ENCODE peak calls at places on chromosomes 7 and 10, in ten cellular contexts. Q, S, V, M, H, Z, K, N, F and Y are unnamed samples.
A peak's percentile ranks its signal among the peaks of the same experiment; 100 is the strongest.

GRCh38 chr10:70000262-70000661 is 52.4 kb upstream of the MACROH2A2 start:
- DNase-seq in H (no peak), N (no peak), M (no peak), V (no peak), Z (no peak), S (no peak), K (no peak), F (no peak), Q (no peak), Y (no peak)

GRCh38 chr10:34181545-34182300 is 633.4 kb downstream of the PARD3 start:
- DNase-seq in N (no peak), S (no peak), Z (no peak), Q (no peak), H (no peak), F (no peak), K (no peak), V (no peak), M (no peak), Y (peak; percentile 50)

GRCh38 chr10:122267849-122268737 is 3.0 kb upstream of the BTBD16 start:
- DNase-seq in Q (peak; percentile 73), V (no peak), H (peak; percentile 74), Z (peak; percentile 76), F (peak; percentile 78), M (peak; percentile 55), S (peak; percentile 61), N (peak; percentile 40), K (no peak), Y (peak; percentile 43)

GRCh38 chr10:132458071-132458594 is 61.1 kb downstream of the PWWP2B start:
- DNase-seq in M (no peak), H (no peak), Q (no peak), Z (no peak), S (no peak), N (no peak), F (no peak), K (no peak), V (peak; percentile 7), Y (no peak)

GRCh38 chr7:135747366-135747765 is 1.2 kb downstream of the FAM180A start:
- DNase-seq in M (no peak), K (no peak), Q (no peak), H (no peak), F (no peak), N (no peak), Z (no peak), S (no peak), V (no peak), Y (no peak)

GRCh38 chr7:28358423-28358868 is 53.9 kb upstream of the CREB5 start:
- DNase-seq in M (no peak), F (peak; percentile 80), Z (peak; percentile 31), N (no peak), S (peak; percentile 41), V (no peak), H (no peak), K (no peak), Q (no peak), Y (no peak)

GRCh38 chr7:16697507-16698199 is 51.7 kb downstream of the BZW2 start:
- DNase-seq in Q (no peak), V (no peak), N (no peak), M (no peak), F (no peak), H (no peak), Z (no peak), K (no peak), S (no peak), Y (no peak)

GRCh38 chr7:119320316-119320715 is 952.7 kb upstream of the KCND2 start:
- DNase-seq in N (no peak), Z (no peak), S (no peak), Q (no peak), M (no peak), H (no peak), K (no peak), V (no peak), F (no peak), Y (no peak)

GRCh38 chr10:32960022-32960421 is 2.0 kb upstream of the ITGB1 start:
- DNase-seq in S (no peak), M (no peak), Z (no peak), V (no peak), N (no peak), K (no peak), H (no peak), F (no peak), Q (no peak), Y (no peak)

GRCh38 chr10:98460837-98461499 is 14.2 kb upstream of the HPS1 start:
- DNase-seq in K (no peak), M (no peak), F (peak; percentile 90), Z (peak; percentile 66), Q (no peak), S (peak; percentile 51), N (no peak), V (no peak), H (no peak), Y (no peak)

GRCh38 chr10:103701380-103702222 is 153.8 kb downstream of the SH3PXD2A start:
- DNase-seq in Z (no peak), F (no peak), M (no peak), S (no peak), K (no peak), Q (no peak), N (no peak), V (no peak), H (no peak), Y (no peak)

GRCh38 chr10:103698266-103698665 is 157.1 kb downstream of the SH3PXD2A start:
- DNase-seq in M (no peak), V (no peak), K (no peak), Q (no peak), H (no peak), N (no peak), S (no peak), F (no peak), Z (no peak), Y (no peak)

GRCh38 chr10:103700436-103700715 is 155.0 kb downstream of the SH3PXD2A start:
- DNase-seq in F (no peak), H (no peak), Q (no peak), K (no peak), N (no peak), M (no peak), V (no peak), Z (no peak), S (no peak), Y (no peak)

GRCh38 chr10:103697787-103698186 is 157.6 kb downstream of the SH3PXD2A start:
- DNase-seq in K (no peak), H (no peak), Q (no peak), M (no peak), Z (no peak), V (no peak), N (no peak), F (no peak), S (no peak), Y (no peak)

DNA sequence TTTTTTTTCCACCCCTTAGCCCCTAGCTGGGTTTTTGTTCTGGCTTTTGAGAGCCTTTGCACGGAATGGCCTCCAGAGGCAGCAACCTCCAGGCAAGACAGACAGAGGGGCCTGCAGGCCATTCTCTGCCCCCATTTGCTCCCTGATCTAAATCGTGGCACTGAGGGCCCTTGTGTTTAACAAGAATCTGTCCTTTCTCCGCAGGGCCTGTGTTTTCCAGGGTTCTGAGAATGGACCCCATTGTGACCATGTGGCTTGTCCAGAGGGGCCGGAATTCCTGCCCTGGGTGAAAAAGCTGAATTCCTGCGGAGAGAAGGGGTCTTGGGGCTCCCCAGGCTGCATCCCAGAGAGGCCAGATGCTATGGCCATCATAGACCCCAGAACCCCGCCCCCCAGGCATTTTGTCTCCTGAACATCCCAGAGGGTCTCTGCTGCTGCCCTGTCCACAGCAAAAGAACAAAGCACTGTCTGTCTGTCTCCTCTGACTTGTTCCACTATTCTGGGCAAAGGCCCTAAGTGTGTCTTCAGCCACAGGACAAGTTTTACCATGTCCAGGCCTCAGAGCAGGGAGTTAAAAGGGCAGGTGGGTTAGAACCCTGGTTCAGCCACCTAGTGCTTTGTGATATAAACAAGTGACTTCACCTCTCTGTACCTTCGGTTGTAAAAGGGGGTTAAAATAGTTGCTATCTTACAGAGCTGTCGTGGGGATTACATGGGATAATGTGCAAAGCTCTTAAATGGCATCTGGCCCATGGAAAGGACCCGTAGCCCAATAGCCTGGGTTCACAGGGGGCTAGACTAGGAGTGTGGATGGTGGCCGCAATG is 155.6 kb downstream of the SH3PXD2A start:
- DNase-seq in F (no peak), S (no peak), Z (no peak), Q (no peak), K (no peak), H (peak; percentile 50), M (no peak), V (no peak), N (no peak), Y (no peak)
- TF ChIP-seq CTCF in F (no peak), S (no peak), Z (no peak), Q (no peak), K (no peak), H (peak; percentile 49), M (no peak), V (no peak), N (no peak), Y (no peak)

DNA sequence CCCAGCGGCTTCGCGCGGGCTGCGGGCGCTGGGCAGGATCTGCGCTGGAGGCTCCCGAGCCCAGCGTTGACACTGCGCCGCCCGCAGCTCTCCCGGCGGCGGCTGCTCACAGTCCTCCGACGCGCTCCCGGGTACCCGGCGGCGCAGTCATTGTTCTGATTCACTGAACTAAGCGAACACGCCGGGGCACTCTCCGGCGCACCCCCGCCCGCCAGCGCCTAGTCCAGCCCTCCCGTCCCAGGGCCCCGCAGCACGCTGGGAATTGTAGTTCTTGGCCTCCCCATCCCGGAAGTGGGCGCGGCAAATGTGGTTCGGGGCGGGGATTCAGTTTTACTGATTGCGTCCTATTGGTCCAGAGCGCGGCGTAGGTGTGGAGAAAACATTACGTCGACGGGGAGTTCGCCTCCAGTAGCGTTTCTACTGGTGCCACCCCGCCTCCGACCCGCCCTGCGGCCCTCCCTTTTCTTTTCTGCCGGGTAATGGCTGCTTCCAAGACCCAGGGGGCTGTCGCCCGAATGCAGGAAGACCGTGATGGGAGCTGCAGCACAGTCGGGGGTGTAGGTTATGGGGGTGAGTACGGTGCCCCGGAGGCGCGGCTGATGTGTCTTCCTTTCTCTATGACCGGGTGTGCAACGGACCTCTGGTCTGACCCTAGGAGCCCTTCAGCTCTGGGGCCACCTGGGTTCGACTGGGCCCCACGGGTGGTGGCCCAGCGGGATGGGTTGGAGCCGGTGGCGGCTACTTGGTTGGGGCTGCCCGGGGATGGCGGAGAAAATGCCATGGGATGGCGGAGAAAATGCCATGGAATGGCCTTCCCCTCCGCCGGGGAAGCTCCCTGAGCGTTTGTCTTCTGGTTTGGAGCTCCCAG is at the start of the genes DOCK4 and ZNF277:
- DNase-seq in K (peak; percentile 99), S (peak; percentile 97), M (peak; percentile 99), H (peak; percentile 99), Z (peak; percentile 96), V (peak; percentile 98), Q (peak; percentile 99), F (peak; percentile 98), N (peak; percentile 99), Y (peak; percentile 99)
- TF ChIP-seq CTCF in K (no peak), S (no peak), M (no peak), H (no peak), Z (no peak), V (no peak), Q (no peak), F (no peak), N (no peak), Y (no peak)

GRCh38 chr10:119178371-119179119 is at the start of gene PRDX3:
- DNase-seq in N (peak; percentile 96), V (peak; percentile 87), F (peak; percentile 90), Q (peak; percentile 95), Z (peak; percentile 79), M (peak; percentile 95), H (peak; percentile 95), S (peak; percentile 94), K (peak; percentile 92), Y (peak; percentile 94)
- TF ChIP-seq CTCF in N (peak; percentile 16), V (peak; percentile 19), F (no peak), Q (no peak), Z (no peak), M (no peak), H (no peak), S (no peak), K (no peak), Y (no peak)

GRCh38 chr10:45564303-45564959 is 108.1 kb downstream of the ZFAND4 start:
- DNase-seq in Q (no peak), F (no peak), Z (no peak), H (no peak), M (no peak), S (no peak), N (no peak), K (no peak), V (no peak), Y (no peak)
- TF ChIP-seq CTCF in Q (no peak), F (no peak), Z (no peak), H (no peak), M (no peak), S (no peak), N (no peak), K (no peak), V (no peak), Y (no peak)